ENCODE peak calls at places on chromosomes 12 and 14, in five cellular contexts. Z is thoracic aorta; C is CD4-positive, alpha-beta T cell; O is psoas muscle; N is colonic mucosa. L is an unnamed sample.

GRCh38 chr12:93552427-93552826 is 20.0 kb upstream of the SOCS2 start:
- DNase-seq in Z (no peak), C (no peak), O (no peak), N (no peak), L (no peak)

GRCh38 chr12:57889541-57889989 is 43.0 kb upstream of the CTDSP2 start:
- DNase-seq in Z (peak), C (no peak), O (peak), N (peak), L (peak)

GRCh38 chr12:909861-910260 is 39.6 kb downstream of the RAD52 start:
- DNase-seq in Z (no peak), C (no peak), O (no peak), N (no peak), L (no peak)

GRCh38 chr14:97143456-97143855 is 346.3 kb downstream of the VRK1 start:
- DNase-seq in Z (no peak), C (no peak), O (no peak), N (no peak), L (no peak)

GRCh38 chr14:101025656-101026055 is 122.1 kb upstream of the RTL1 start:
- DNase-seq in Z (no peak), C (no peak), O (no peak), N (no peak), L (no peak)

GRCh38 chr12:45934956-45935355 is 55.4 kb downstream of the SCAF11 start:
- DNase-seq in Z (no peak), C (no peak), O (no peak), N (no peak), L (no peak)

GRCh38 chr12:124732275-124733075 is 131.2 kb downstream of the SCARB1 start:
- DNase-seq in Z (no peak), C (no peak), O (no peak), N (no peak), L (no peak)

GRCh38 chr12:21985155-21985554 is 43.9 kb upstream of the ABCC9 start:
- DNase-seq in Z (no peak), C (no peak), O (no peak), N (no peak), L (no peak)

GRCh38 chr14:22841311-22841710 is 4.9 kb downstream of the MMP14 start:
- DNase-seq in Z (no peak), C (no peak), O (peak), N (no peak), L (no peak)

GRCh38 chr12:120183211-120183631 is 11.3 kb downstream of the GCN1 start:
- DNase-seq in Z (no peak), C (no peak), O (no peak), N (no peak), L (no peak)

GRCh38 chr12:70920251-70920851 is at the start of gene PTPRR:
- DNase-seq in Z (no peak), C (no peak), O (no peak), N (no peak), L (no peak)

GRCh38 chr14:67426983-67427601 is 15.1 kb upstream of the PLEK2 start:
- DNase-seq in Z (peak), C (peak), O (peak), N (peak), L (peak)

GRCh38 chr12:5487971-5488955 is 56.4 kb downstream of the NTF3 start:
- DNase-seq in Z (no peak), C (no peak), O (no peak), N (no peak), L (no peak)

GRCh38 chr12:68106160-68106559 is 53.4 kb downstream of the IFNG start:
- DNase-seq in Z (no peak), C (no peak), O (no peak), N (no peak), L (no peak)

GRCh38 chr14:100955201-100955600 is 51.7 kb upstream of the RTL1 start:
- DNase-seq in Z (no peak), C (no peak), O (no peak), N (no peak), L (no peak)

GRCh38 chr12:46933947-46934346 is 108.2 kb upstream of the SLC38A4 start:
- DNase-seq in Z (no peak), C (no peak), O (no peak), N (no peak), L (no peak)

GRCh38 chr12:100229036-100229635 is 28.5 kb downstream of the ACTR6 start:
- DNase-seq in Z (no peak), C (no peak), O (no peak), N (no peak), L (no peak)

GRCh38 chr14:68043752-68044151 is 224.2 kb downstream of the RAD51B start:
- DNase-seq in Z (no peak), C (no peak), O (no peak), N (no peak), L (no peak)

GRCh38 chr12:94272280-94272679 is 123.9 kb downstream of the PLXNC1 start:
- DNase-seq in Z (no peak), C (no peak), O (no peak), N (no peak), L (no peak)

GRCh38 chr12:49089831-49090773 is 4.5 kb downstream of the DHH start:
- DNase-seq in Z (no peak), C (no peak), O (peak), N (no peak), L (peak)

GRCh38 chr14:103257211-103257962 is 76.7 kb upstream of the EIF5 start:
- DNase-seq in Z (no peak), C (no peak), O (no peak), N (no peak), L (no peak)

GRCh38 chr14:103258211-103258610 is 75.8 kb upstream of the EIF5 start:
- DNase-seq in Z (no peak), C (no peak), O (no peak), N (no peak), L (no peak)

GRCh38 chr14:103260629-103261124 is 73.4 kb upstream of the EIF5 start:
- DNase-seq in Z (no peak), C (no peak), O (peak), N (peak), L (peak)

GRCh38 chr14:103259184-103259583 is 74.9 kb upstream of the EIF5 start:
- DNase-seq in Z (no peak), C (no peak), O (no peak), N (no peak), L (no peak)

GRCh38 chr14:103259801-103260628 is 74.0 kb upstream of the EIF5 start:
- DNase-seq in Z (no peak), C (no peak), O (peak), N (no peak), L (no peak)
- H3K27ac ChIP-seq in Z (peak), C (no peak), O (peak), N (peak), L (no peak)

GRCh38 chr14:74347795-74348100 is 523 bp upstream of the VRTN start:
- DNase-seq in Z (no peak), C (no peak), O (no peak), N (no peak), L (no peak)
- H3K27ac ChIP-seq in Z (no peak), C (no peak), O (no peak), N (no peak), L (no peak)

GRCh38 chr14:55028476-55028875 is 1.4 kb downstream of the SOCS4 start:
- DNase-seq in Z (no peak), C (no peak), O (no peak), N (no peak), L (no peak)
- H3K27ac ChIP-seq in Z (no peak), C (no peak), O (no peak), N (no peak), L (no peak)

DNA sequence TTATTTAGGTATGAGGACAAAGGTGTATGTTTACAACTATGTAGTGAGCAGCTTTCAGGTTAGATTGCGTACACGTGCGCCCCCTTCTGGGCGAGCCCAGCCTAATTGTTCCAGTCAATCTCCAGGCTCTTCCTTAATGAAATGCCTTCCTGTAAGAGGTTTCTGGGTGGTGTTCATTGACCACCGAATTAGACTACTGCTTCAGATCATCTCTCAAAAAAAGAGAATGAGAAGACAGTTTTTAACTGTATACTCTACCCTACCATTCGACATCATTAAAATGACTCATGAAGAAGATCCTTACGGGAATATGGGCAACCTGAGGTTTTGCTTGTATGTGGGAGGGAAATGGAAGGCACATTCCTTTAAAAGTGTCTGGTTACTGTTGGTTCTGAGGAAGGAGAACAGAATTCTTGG is 2.1 kb downstream of the LUM start:
- DNase-seq in Z (no peak), C (peak), O (peak), N (peak), L (peak)
- H3K27ac ChIP-seq in Z (no peak), C (no peak), O (no peak), N (no peak), L (no peak)

GRCh38 chr14:41605550-41606248 is 977 bp upstream of the LRFN5 start:
- DNase-seq in Z (no peak), C (no peak), O (peak), N (peak), L (no peak)

GRCh38 chr14:41606249-41607118 is at the start of gene LRFN5:
- DNase-seq in Z (no peak), C (no peak), O (peak), N (peak), L (no peak)

GRCh38 chr14:41607119-41607785 is 576 bp downstream of the LRFN5 start:
- DNase-seq in Z (no peak), C (no peak), O (peak), N (no peak), L (no peak)

GRCh38 chr14:41607966-41608663 is 1.4 kb downstream of the LRFN5 start:
- DNase-seq in Z (no peak), C (no peak), O (peak), N (peak), L (no peak)

DNA sequence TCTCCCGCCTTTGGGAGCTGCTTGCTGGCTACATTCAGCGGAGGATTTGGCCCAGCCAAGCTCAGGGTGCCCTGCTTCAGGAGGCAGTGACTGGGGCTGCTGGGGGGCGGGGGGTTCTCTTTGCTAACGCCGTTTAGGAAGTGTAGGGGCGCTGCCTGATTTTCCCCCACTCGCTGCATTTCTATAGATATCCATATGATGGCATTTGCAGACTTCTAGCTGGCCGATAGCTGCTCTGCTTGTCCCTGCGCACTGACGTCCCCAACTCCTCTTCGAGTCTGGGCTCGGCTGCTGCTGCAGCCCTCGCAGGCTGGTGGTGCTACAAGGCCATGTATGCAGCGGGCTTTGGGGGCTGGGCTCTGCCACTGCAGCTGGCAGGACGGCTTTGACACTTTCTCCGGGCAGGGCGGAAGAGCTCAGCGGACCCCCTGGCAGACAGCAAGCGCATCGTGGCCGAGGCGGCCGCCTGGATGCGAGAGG is 3.1 kb downstream of the LRFN5 start:
- DNase-seq in Z (no peak), C (no peak), O (peak), N (peak), L (no peak)
- H3K27ac ChIP-seq in Z (no peak), C (no peak), O (no peak), N (no peak), L (no peak)

GRCh38 chr12:130716918-130717306 is 813 bp upstream of the RIMBP2 start:
- DNase-seq in Z (no peak), C (no peak), O (no peak), N (no peak), L (no peak)
- H3K27ac ChIP-seq in Z (no peak), C (no peak), O (no peak), N (no peak), L (no peak)